ENCODE peak calls at places on chromosomes 5 and 9, in ten cellular contexts. One of them, this sample, is unnamed.

GRCh38 chr5:126023894-126024575 is 399.2 kb upstream of the GRAMD2B start:
- DNase-seq in IMR-90: no peak
- DNase-seq in A549: no peak
- DNase-seq in breast epithelium: no peak
- DNase-seq in heart left ventricle: no peak
- DNase-seq in HCT116: no peak
- DNase-seq in ovary: no peak
- DNase-seq in tibial nerve: no peak
- DNase-seq in adrenal gland: no peak
- DNase-seq in H1: no peak
- DNase-seq in this sample: no peak

GRCh38 chr5:66246621-66247020 is 102.5 kb downstream of the SREK1 start:
- DNase-seq in adrenal gland: no peak
- DNase-seq in IMR-90: peak
- DNase-seq in heart left ventricle: no peak
- DNase-seq in H1: no peak
- DNase-seq in tibial nerve: no peak
- DNase-seq in HCT116: no peak
- DNase-seq in breast epithelium: no peak
- DNase-seq in ovary: no peak
- DNase-seq in A549: peak
- DNase-seq in this sample: no peak

GRCh38 chr9:133161542-133161950 is 2.2 kb downstream of the GBGT1 start:
- DNase-seq in adrenal gland: peak
- DNase-seq in heart left ventricle: no peak
- DNase-seq in HCT116: no peak
- DNase-seq in breast epithelium: no peak
- DNase-seq in A549: no peak
- DNase-seq in tibial nerve: no peak
- DNase-seq in ovary: peak
- DNase-seq in H1: no peak
- DNase-seq in IMR-90: no peak
- DNase-seq in this sample: no peak

GRCh38 chr5:93581738-93582414 is 857 bp upstream of the NR2F1-AS1 start:
- DNase-seq in HCT116: peak
- DNase-seq in IMR-90: peak
- DNase-seq in breast epithelium: no peak
- DNase-seq in ovary: no peak
- DNase-seq in A549: peak
- DNase-seq in adrenal gland: peak
- DNase-seq in heart left ventricle: no peak
- DNase-seq in H1: no peak
- DNase-seq in tibial nerve: no peak
- DNase-seq in this sample: peak

GRCh38 chr9:125295642-125296041 is 34.0 kb downstream of the GAPVD1 start:
- DNase-seq in HCT116: no peak
- DNase-seq in heart left ventricle: no peak
- DNase-seq in IMR-90: no peak
- DNase-seq in H1: no peak
- DNase-seq in breast epithelium: no peak
- DNase-seq in adrenal gland: no peak
- DNase-seq in tibial nerve: no peak
- DNase-seq in A549: no peak
- DNase-seq in ovary: no peak
- DNase-seq in this sample: no peak

GRCh38 chr5:55694152-55694830 is 17.8 kb downstream of the SLC38A9 start:
- DNase-seq in H1: no peak
- DNase-seq in IMR-90: peak
- DNase-seq in A549: peak
- DNase-seq in breast epithelium: no peak
- DNase-seq in tibial nerve: no peak
- DNase-seq in HCT116: peak
- DNase-seq in adrenal gland: no peak
- DNase-seq in heart left ventricle: no peak
- DNase-seq in ovary: no peak
- DNase-seq in this sample: no peak

GRCh38 chr5:136034492-136034891 is 5.7 kb downstream of the TGFBI start:
- DNase-seq in ovary: no peak
- DNase-seq in A549: no peak
- DNase-seq in H1: no peak
- DNase-seq in IMR-90: no peak
- DNase-seq in adrenal gland: no peak
- DNase-seq in tibial nerve: no peak
- DNase-seq in HCT116: no peak
- DNase-seq in breast epithelium: no peak
- DNase-seq in heart left ventricle: no peak
- DNase-seq in this sample: no peak

GRCh38 chr5:168291281-168291960 is at the start of gene WWC1:
- DNase-seq in A549: peak
- DNase-seq in IMR-90: peak
- DNase-seq in adrenal gland: peak
- DNase-seq in heart left ventricle: peak
- DNase-seq in tibial nerve: no peak
- DNase-seq in H1: no peak
- DNase-seq in ovary: peak
- DNase-seq in HCT116: peak
- DNase-seq in breast epithelium: peak
- DNase-seq in this sample: no peak

GRCh38 chr5:119596046-119596445 is 33.3 kb upstream of the FAM170A start:
- DNase-seq in A549: no peak
- DNase-seq in H1: no peak
- DNase-seq in breast epithelium: no peak
- DNase-seq in HCT116: no peak
- DNase-seq in heart left ventricle: no peak
- DNase-seq in IMR-90: no peak
- DNase-seq in tibial nerve: no peak
- DNase-seq in ovary: no peak
- DNase-seq in adrenal gland: no peak
- DNase-seq in this sample: no peak

GRCh38 chr9:26334709-26335108 is 557.9 kb downstream of the CAAP1 start:
- DNase-seq in HCT116: no peak
- DNase-seq in heart left ventricle: no peak
- DNase-seq in breast epithelium: no peak
- DNase-seq in H1: no peak
- DNase-seq in A549: no peak
- DNase-seq in IMR-90: no peak
- DNase-seq in tibial nerve: no peak
- DNase-seq in ovary: no peak
- DNase-seq in adrenal gland: no peak
- DNase-seq in this sample: no peak

GRCh38 chr5:141513021-141513626 is 24.2 kb downstream of the PCDHGC5 start:
- DNase-seq in IMR-90: peak
- DNase-seq in adrenal gland: peak
- DNase-seq in H1: no peak
- DNase-seq in A549: no peak
- DNase-seq in ovary: peak
- DNase-seq in HCT116: no peak
- DNase-seq in breast epithelium: no peak
- DNase-seq in heart left ventricle: peak
- DNase-seq in tibial nerve: no peak
- DNase-seq in this sample: no peak

GRCh38 chr5:146805099-146805498 is 73.5 kb downstream of the PPP2R2B start:
- DNase-seq in tibial nerve: no peak
- DNase-seq in HCT116: no peak
- DNase-seq in H1: no peak
- DNase-seq in ovary: no peak
- DNase-seq in adrenal gland: no peak
- DNase-seq in heart left ventricle: no peak
- DNase-seq in A549: no peak
- DNase-seq in breast epithelium: no peak
- DNase-seq in IMR-90: no peak
- DNase-seq in this sample: no peak

GRCh38 chr5:89421035-89421434 is 538.1 kb upstream of the MEF2C start:
- DNase-seq in tibial nerve: no peak
- DNase-seq in IMR-90: no peak
- DNase-seq in breast epithelium: no peak
- DNase-seq in A549: no peak
- DNase-seq in H1: no peak
- DNase-seq in HCT116: no peak
- DNase-seq in ovary: no peak
- DNase-seq in heart left ventricle: no peak
- DNase-seq in adrenal gland: no peak
- DNase-seq in this sample: no peak

GRCh38 chr5:157232706-157233105 is 33.2 kb upstream of the CYFIP2 start:
- DNase-seq in heart left ventricle: no peak
- DNase-seq in H1: no peak
- DNase-seq in A549: no peak
- DNase-seq in breast epithelium: no peak
- DNase-seq in tibial nerve: no peak
- DNase-seq in IMR-90: no peak
- DNase-seq in HCT116: no peak
- DNase-seq in ovary: no peak
- DNase-seq in adrenal gland: no peak
- DNase-seq in this sample: no peak

GRCh38 chr9:97714435-97714834 is 17.3 kb upstream of the XPA start:
- DNase-seq in IMR-90: peak
- DNase-seq in H1: no peak
- DNase-seq in ovary: no peak
- DNase-seq in breast epithelium: no peak
- DNase-seq in tibial nerve: no peak
- DNase-seq in adrenal gland: no peak
- DNase-seq in A549: peak
- DNase-seq in heart left ventricle: no peak
- DNase-seq in HCT116: no peak
- DNase-seq in this sample: no peak

GRCh38 chr5:97046270-97046982 is 96.0 kb downstream of the LIX1 start:
- DNase-seq in tibial nerve: no peak
- DNase-seq in heart left ventricle: no peak
- DNase-seq in adrenal gland: no peak
- DNase-seq in A549: peak
- DNase-seq in H1: no peak
- DNase-seq in ovary: no peak
- DNase-seq in IMR-90: peak
- DNase-seq in HCT116: no peak
- DNase-seq in breast epithelium: no peak
- DNase-seq in this sample: no peak

GRCh38 chr9:68844623-68845612 is 139.9 kb downstream of the PIP5K1B start:
- DNase-seq in IMR-90: peak
- DNase-seq in breast epithelium: no peak
- DNase-seq in adrenal gland: peak
- DNase-seq in H1: no peak
- DNase-seq in A549: peak
- DNase-seq in ovary: no peak
- DNase-seq in tibial nerve: no peak
- DNase-seq in HCT116: peak
- DNase-seq in heart left ventricle: no peak
- DNase-seq in this sample: peak

GRCh38 chr5:132260051-132260450 is 2.6 kb downstream of the PDLIM4 start:
- DNase-seq in IMR-90: peak
- DNase-seq in breast epithelium: no peak
- DNase-seq in heart left ventricle: no peak
- DNase-seq in tibial nerve: no peak
- DNase-seq in HCT116: no peak
- DNase-seq in A549: no peak
- DNase-seq in H1: no peak
- DNase-seq in ovary: no peak
- DNase-seq in adrenal gland: no peak
- DNase-seq in this sample: no peak

GRCh38 chr5:127705120-127705892 is 2.1 kb downstream of the CCDC192 start:
- DNase-seq in heart left ventricle: no peak
- DNase-seq in A549: peak
- DNase-seq in IMR-90: peak
- DNase-seq in H1: no peak
- DNase-seq in adrenal gland: peak
- DNase-seq in breast epithelium: no peak
- DNase-seq in tibial nerve: no peak
- DNase-seq in HCT116: peak
- DNase-seq in ovary: no peak
- DNase-seq in this sample: no peak

GRCh38 chr9:27548055-27548741 is 18.6 kb upstream of the MOB3B start:
- DNase-seq in adrenal gland: no peak
- DNase-seq in ovary: no peak
- DNase-seq in IMR-90: peak
- DNase-seq in heart left ventricle: no peak
- DNase-seq in HCT116: peak
- DNase-seq in H1: no peak
- DNase-seq in breast epithelium: no peak
- DNase-seq in tibial nerve: no peak
- DNase-seq in A549: peak
- DNase-seq in this sample: no peak
- TF ChIP-seq CTCF in adrenal gland: peak
- TF ChIP-seq CTCF in ovary: peak
- TF ChIP-seq CTCF in IMR-90: peak
- TF ChIP-seq CTCF in heart left ventricle: peak
- TF ChIP-seq CTCF in HCT116: peak
- TF ChIP-seq CTCF in H1: peak
- TF ChIP-seq CTCF in breast epithelium: peak
- TF ChIP-seq CTCF in tibial nerve: no peak
- TF ChIP-seq CTCF in A549: peak
- TF ChIP-seq CTCF in this sample: peak

GRCh38 chr5:139648205-139649081 is at the start of gene CXXC5:
- DNase-seq in HCT116: no peak
- DNase-seq in H1: no peak
- DNase-seq in breast epithelium: peak
- DNase-seq in adrenal gland: peak
- DNase-seq in heart left ventricle: peak
- DNase-seq in tibial nerve: no peak
- DNase-seq in IMR-90: peak
- DNase-seq in A549: peak
- DNase-seq in ovary: peak
- DNase-seq in this sample: peak
- TF ChIP-seq POLR2A in HCT116: no peak
- TF ChIP-seq POLR2A in H1: peak
- TF ChIP-seq POLR2A in breast epithelium: peak
- TF ChIP-seq POLR2A in adrenal gland: peak
- TF ChIP-seq POLR2A in heart left ventricle: no peak
- TF ChIP-seq POLR2A in tibial nerve: peak
- TF ChIP-seq POLR2A in IMR-90: peak
- TF ChIP-seq POLR2A in A549: peak
- TF ChIP-seq POLR2A in ovary: peak
- TF ChIP-seq POLR2A in this sample: peak

DNA sequence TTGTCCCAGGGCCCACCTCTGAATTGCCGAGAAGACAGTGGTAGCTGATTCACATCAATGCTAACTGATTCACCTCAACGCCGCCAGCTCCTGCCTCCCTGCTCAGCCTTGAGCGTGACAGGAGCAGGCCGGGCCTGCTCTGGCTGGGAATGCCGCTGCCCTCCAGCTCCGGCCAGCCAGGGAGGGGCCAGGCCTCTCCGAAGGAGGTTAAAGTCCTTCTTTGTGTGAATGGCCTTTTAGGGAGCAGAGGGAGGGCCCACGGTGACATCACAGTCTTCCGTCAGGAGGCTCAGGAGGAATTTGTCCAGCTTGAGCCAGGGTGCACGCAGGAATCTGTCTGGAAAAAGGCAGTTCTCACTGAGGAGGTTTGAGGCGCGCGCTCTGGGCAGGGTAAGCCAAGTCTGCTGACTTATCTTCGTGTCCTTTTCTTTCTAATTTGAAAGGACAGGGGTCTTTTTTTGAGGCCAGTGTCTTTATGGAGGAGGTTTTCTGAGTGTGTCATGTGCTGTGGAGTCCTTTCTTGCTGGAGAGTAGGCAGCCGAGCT is 82.7 kb downstream of the C9orf152 start:
- DNase-seq in H1: peak
- DNase-seq in A549: peak
- DNase-seq in tibial nerve: peak
- DNase-seq in breast epithelium: peak
- DNase-seq in heart left ventricle: peak
- DNase-seq in ovary: peak
- DNase-seq in IMR-90: peak
- DNase-seq in adrenal gland: peak
- DNase-seq in HCT116: no peak
- DNase-seq in this sample: peak
- H3K4me3 ChIP-seq in H1: no peak
- H3K4me3 ChIP-seq in A549: peak
- H3K4me3 ChIP-seq in tibial nerve: peak
- H3K4me3 ChIP-seq in breast epithelium: peak
- H3K4me3 ChIP-seq in heart left ventricle: peak
- H3K4me3 ChIP-seq in ovary: peak
- H3K4me3 ChIP-seq in IMR-90: peak
- H3K4me3 ChIP-seq in adrenal gland: no peak
- H3K4me3 ChIP-seq in HCT116: no peak
- H3K4me3 ChIP-seq in this sample: peak

GRCh38 chr5:15234366-15234765 is 265.6 kb upstream of the FBXL7 start:
- DNase-seq in IMR-90: peak
- DNase-seq in heart left ventricle: no peak
- DNase-seq in ovary: no peak
- DNase-seq in tibial nerve: no peak
- DNase-seq in adrenal gland: no peak
- DNase-seq in A549: no peak
- DNase-seq in HCT116: no peak
- DNase-seq in breast epithelium: no peak
- DNase-seq in H1: peak
- DNase-seq in this sample: no peak
- TF ChIP-seq CTCF in IMR-90: no peak
- TF ChIP-seq CTCF in heart left ventricle: no peak
- TF ChIP-seq CTCF in ovary: no peak
- TF ChIP-seq CTCF in tibial nerve: no peak
- TF ChIP-seq CTCF in adrenal gland: no peak
- TF ChIP-seq CTCF in A549: no peak
- TF ChIP-seq CTCF in HCT116: no peak
- TF ChIP-seq CTCF in breast epithelium: no peak
- TF ChIP-seq CTCF in H1: no peak
- TF ChIP-seq CTCF in this sample: no peak

This sample was measured in uterus.